ENCODE peak calls at places on chromosomes 16 and 17, in ten cellular contexts. T, L, K, I, V, F, P, X, E and D are unnamed samples.

GRCh38 chr17:66865151-66865550 is 30.2 kb downstream of the CACNG5 start:
- DNase-seq in T (no peak), L (no peak), K (no peak), I (no peak), V (no peak), F (no peak), P (no peak), X (no peak), E (no peak), D (no peak)

GRCh38 chr17:42682400-42683384 is at the start of gene CNTNAP1:
- DNase-seq in T (peak), L (peak), K (peak), I (peak), V (no peak), F (no peak), P (no peak), X (no peak), E (peak), D (peak)

GRCh38 chr16:87392823-87393679 is 915 bp downstream of the MAP1LC3B start:
- DNase-seq in T (peak), L (peak), K (peak), I (no peak), V (peak), F (no peak), P (no peak), X (no peak), E (peak), D (peak)

GRCh38 chr16:80518436-80518835 is 22.4 kb upstream of the DYNLRB2 start:
- DNase-seq in T (no peak), L (no peak), K (peak), I (no peak), V (no peak), F (no peak), P (no peak), X (no peak), E (no peak), D (no peak)

GRCh38 chr16:49431591-49432290 is 58.1 kb downstream of the C16orf78 start:
- DNase-seq in T (no peak), L (no peak), K (no peak), I (no peak), V (no peak), F (no peak), P (no peak), X (no peak), E (no peak), D (no peak)

GRCh38 chr17:45974916-45975630 is 24.0 kb upstream of the STH start:
- DNase-seq in T (no peak), L (no peak), K (no peak), I (no peak), V (no peak), F (no peak), P (no peak), X (no peak), E (no peak), D (no peak)

GRCh38 chr17:38740806-38741205 is 7.3 kb downstream of the PCGF2 start:
- DNase-seq in T (peak), L (no peak), K (no peak), I (no peak), V (no peak), F (no peak), P (no peak), X (no peak), E (no peak), D (no peak)

GRCh38 chr16:66639091-66639885 is 34.8 kb downstream of the CMTM3 start:
- DNase-seq in T (peak), L (no peak), K (no peak), I (no peak), V (no peak), F (no peak), P (no peak), X (no peak), E (no peak), D (no peak)

GRCh38 chr17:71163121-71163812 is 957.6 kb upstream of the SOX9 start:
- DNase-seq in T (peak), L (peak), K (no peak), I (peak), V (no peak), F (no peak), P (no peak), X (no peak), E (peak), D (no peak)